ENCODE peak calls at places on chromosomes 16 and 17, in ten cellular contexts. V is amniotic stem cell; N is LHCN-M2; J is stimulated activated CD4-positive, alpha-beta T cell treated with anti-CD3 and anti-CD28 coated beads, Interleukin-1b, Interleukin-23, amount 100 ng/mL, for 24 hours; Y is cardiac muscle cell; C is GM04503; X is ascending aorta; G is NCI-H460; W is NCI-H226; M is stomach. K is an unnamed sample.

GRCh38 chr16:78878570-78878969 is 722.0 kb downstream of the MAF start:
- DNase-seq in V (no peak), N (no peak), J (no peak), Y (no peak), C (no peak), X (no peak), G (no peak), W (no peak), M (no peak), K (no peak)

GRCh38 chr16:27722892-27723450 is 173.0 kb downstream of the KATNIP start:
- DNase-seq in V (no peak), N (no peak), J (no peak), Y (peak), C (no peak), X (no peak), G (no peak), W (no peak), M (no peak), K (no peak)

GRCh38 chr17:61234102-61234750 is 165.4 kb upstream of the TBX2 start:
- DNase-seq in V (no peak), N (no peak), J (no peak), Y (peak), C (no peak), X (no peak), G (no peak), W (no peak), M (no peak), K (no peak)

GRCh38 chr16:57361384-57361783 is 2.8 kb downstream of the CCL22 start:
- DNase-seq in V (no peak), N (no peak), J (no peak), Y (no peak), C (no peak), X (peak), G (no peak), W (no peak), M (peak), K (no peak)

GRCh38 chr16:681746-682427 is 1.7 kb downstream of the STUB1 start:
- DNase-seq in V (no peak), N (peak), J (no peak), Y (no peak), C (no peak), X (no peak), G (no peak), W (peak), M (no peak), K (no peak)

GRCh38 chr16:85128079-85128837 is 16.0 kb upstream of the CIBAR2 start:
- DNase-seq in V (no peak), N (no peak), J (no peak), Y (no peak), C (no peak), X (no peak), G (no peak), W (no peak), M (no peak), K (no peak)

GRCh38 chr16:89588413-89589109 is 13.0 kb downstream of the CPNE7 start:
- DNase-seq in V (no peak), N (no peak), J (no peak), Y (no peak), C (no peak), X (no peak), G (no peak), W (no peak), M (no peak), K (no peak)

GRCh38 chr17:42458497-42459255 is at the start of gene ATP6V0A1:
- DNase-seq in V (peak), N (peak), J (peak), Y (peak), C (no peak), X (peak), G (peak), W (peak), M (peak), K (peak)

GRCh38 chr16:67883872-67884261 is 818 bp upstream of the NRN1L start:
- DNase-seq in V (no peak), N (peak), J (peak), Y (peak), C (no peak), X (peak), G (peak), W (no peak), M (peak), K (peak)

GRCh38 chr17:57634713-57635465 is 110.2 kb downstream of the CCDC182 start:
- DNase-seq in V (no peak), N (peak), J (no peak), Y (no peak), C (no peak), X (no peak), G (no peak), W (no peak), M (no peak), K (no peak)

GRCh38 chr17:45972531-45972930 is 26.5 kb upstream of the STH start:
- DNase-seq in V (no peak), N (no peak), J (no peak), Y (no peak), C (no peak), X (no peak), G (no peak), W (no peak), M (no peak), K (no peak)

GRCh38 chr16:13621639-13622038 is 298.3 kb upstream of the ERCC4 start:
- DNase-seq in V (no peak), N (no peak), J (no peak), Y (no peak), C (no peak), X (no peak), G (no peak), W (no peak), M (no peak), K (no peak)

GRCh38 chr16:85202631-85203461 is 90.6 kb upstream of the CIBAR2 start:
- DNase-seq in V (no peak), N (peak), J (no peak), Y (peak), C (peak), X (peak), G (no peak), W (no peak), M (peak), K (peak)

GRCh38 chr17:73911726-73912359 is 267.6 kb upstream of the SDK2 start:
- DNase-seq in V (no peak), N (no peak), J (no peak), Y (no peak), C (no peak), X (no peak), G (no peak), W (no peak), M (no peak), K (no peak)

GRCh38 chr16:69934044-69934443 is 17.1 kb upstream of the CLEC18A start:
- DNase-seq in V (no peak), N (no peak), J (no peak), Y (no peak), C (no peak), X (no peak), G (no peak), W (no peak), M (no peak), K (no peak)

GRCh38 chr16:31702796-31703195 is 170.8 kb upstream of the ZNF267 start:
- DNase-seq in V (no peak), N (no peak), J (no peak), Y (no peak), C (no peak), X (no peak), G (no peak), W (no peak), M (no peak), K (no peak)

GRCh38 chr17:44628234-44629188 is 27.8 kb upstream of the MEIOC start:
- DNase-seq in V (no peak), N (no peak), J (no peak), Y (peak), C (no peak), X (no peak), G (no peak), W (no peak), M (no peak), K (peak)

GRCh38 chr17:66415366-66416206 is 113.2 kb downstream of the PRKCA start:
- DNase-seq in V (no peak), N (no peak), J (no peak), Y (no peak), C (no peak), X (no peak), G (no peak), W (no peak), M (peak), K (no peak)

GRCh38 chr17:57640079-57640478 is 105.0 kb downstream of the CCDC182 start:
- DNase-seq in V (no peak), N (no peak), J (no peak), Y (no peak), C (no peak), X (no peak), G (no peak), W (no peak), M (no peak), K (no peak)

GRCh38 chr17:14299261-14300093 is 1.4 kb upstream of the HS3ST3B1 start:
- DNase-seq in V (no peak), N (no peak), J (no peak), Y (peak), C (no peak), X (peak), G (no peak), W (no peak), M (peak), K (peak)

GRCh38 chr17:50956750-50957523 is 90.8 kb upstream of the TOB1 start:
- DNase-seq in V (peak), N (peak), J (peak), Y (peak), C (no peak), X (no peak), G (peak), W (peak), M (peak), K (peak)

GRCh38 chr16:57192146-57192545 is 6.0 kb downstream of the RSPRY1 start:
- DNase-seq in V (no peak), N (no peak), J (no peak), Y (no peak), C (no peak), X (no peak), G (no peak), W (no peak), M (no peak), K (no peak)

GRCh38 chr17:5948811-5949210 is 121.4 kb upstream of the WSCD1 start:
- DNase-seq in V (no peak), N (no peak), J (no peak), Y (no peak), C (no peak), X (no peak), G (no peak), W (no peak), M (no peak), K (no peak)

GRCh38 chr16:69106491-69107291 is 1.2 kb downstream of the HAS3 start:
- DNase-seq in V (no peak), N (no peak), J (no peak), Y (peak), C (no peak), X (no peak), G (no peak), W (no peak), M (no peak), K (no peak)

GRCh38 chr16:86505185-86505898 is 5.0 kb upstream of the FOXF1 start:
- DNase-seq in V (no peak), N (no peak), J (no peak), Y (no peak), C (no peak), X (no peak), G (no peak), W (no peak), M (no peak), K (no peak)

GRCh38 chr17:6651483-6652452 is at the start of the genes C17orf100 and MED31:
- DNase-seq in V (peak), N (peak), J (peak), Y (peak), C (peak), X (peak), G (peak), W (peak), M (peak), K (peak)

GRCh38 chr17:46783031-46783593 is 35.4 kb downstream of the WNT3 start:
- DNase-seq in V (no peak), N (no peak), J (no peak), Y (no peak), C (no peak), X (no peak), G (no peak), W (no peak), M (peak), K (peak)

GRCh38 chr16:66515543-66516171 is 34.3 kb downstream of the TK2 start:
- DNase-seq in V (no peak), N (peak), J (no peak), Y (no peak), C (peak), X (peak), G (peak), W (peak), M (no peak), K (no peak)

GRCh38 chr16:69859105-69859969 is 91.8 kb upstream of the CLEC18A start:
- DNase-seq in V (no peak), N (no peak), J (no peak), Y (peak), C (no peak), X (no peak), G (peak), W (peak), M (peak), K (peak)

GRCh38 chr17:68307443-68307842 is 16.1 kb downstream of the ARSG start:
- DNase-seq in V (no peak), N (no peak), J (no peak), Y (no peak), C (no peak), X (no peak), G (no peak), W (no peak), M (no peak), K (no peak)